ENCODE peak calls at places on chromosomes 12 and 14, in nine cellular contexts. V is amniotic stem cell; U is CD4-positive, CD25-positive, alpha-beta regulatory T cell; A is stimulated activated CD4-positive, alpha-beta T cell treated with anti-CD3 and anti-CD28 coated beads, Interleukin-15, amount 100 ng/mL, for 24 hours; G is RWPE1; E is iPS DF 19.7; Z is WTC11; N is mammary epithelial cell; R is activated T-helper 1 cell treated with anti-CD3 and anti-CD28 coated beads, Interleukin-12 subunit alpha, Interleukin-12 subunit beta, Interleukin-2, Interleukin-4 antibody, amounts not matched to agents 30 ng/mL and 10 ng/mL and 1 ng/mL, durations not matched to agents 14 hours and 24 hours and 36 hours. P is an unnamed sample.

GRCh38 chr12:120402217-120402616 is 33.3 kb upstream of the MSI1 start:
- DNase-seq in V (no peak), U (no peak), A (no peak), G (no peak), E (no peak), Z (peak), N (no peak), R (no peak), P (no peak)

GRCh38 chr14:81303258-81303935 is 82.6 kb upstream of the GTF2A1 start:
- DNase-seq in V (no peak), U (no peak), A (peak), G (no peak), E (no peak), Z (no peak), N (peak), R (peak), P (no peak)

GRCh38 chr12:24848941-24849477 is 99.9 kb downstream of the BCAT1 start:
- DNase-seq in V (no peak), U (no peak), A (no peak), G (no peak), E (no peak), Z (no peak), N (no peak), R (no peak), P (no peak)

GRCh38 chr14:97329701-97330100 is 532.5 kb downstream of the VRK1 start:
- DNase-seq in V (no peak), U (no peak), A (no peak), G (no peak), E (no peak), Z (no peak), N (no peak), R (no peak), P (no peak)

GRCh38 chr14:55381040-55381439 is 30.6 kb downstream of the ATG14 start:
- DNase-seq in V (no peak), U (no peak), A (no peak), G (no peak), E (no peak), Z (no peak), N (no peak), R (no peak), P (no peak)

GRCh38 chr12:76083761-76084276 is 666 bp downstream of the NAP1L1 start:
- DNase-seq in V (peak), U (peak), A (peak), G (peak), E (peak), Z (peak), N (peak), R (peak), P (peak)

GRCh38 chr12:118377891-118378470 is 1.6 kb downstream of the SUDS3 start:
- DNase-seq in V (no peak), U (peak), A (peak), G (peak), E (no peak), Z (peak), N (peak), R (peak), P (peak)

GRCh38 chr12:129762436-129762835 is 141.4 kb downstream of the TMEM132D start:
- DNase-seq in V (no peak), U (no peak), A (no peak), G (no peak), E (no peak), Z (no peak), N (no peak), R (no peak), P (no peak)

GRCh38 chr14:100713720-100714119 is 13.0 kb upstream of the DLK1 start:
- DNase-seq in V (no peak), U (no peak), A (no peak), G (no peak), E (no peak), Z (no peak), N (no peak), R (no peak), P (no peak)

GRCh38 chr12:3288690-3289089 is 202.3 kb upstream of the PRMT8 start:
- DNase-seq in V (no peak), U (no peak), A (no peak), G (no peak), E (no peak), Z (no peak), N (no peak), R (no peak), P (no peak)

GRCh38 chr14:39469094-39469710 is 37.0 kb upstream of the FBXO33 start:
- DNase-seq in V (no peak), U (peak), A (peak), G (no peak), E (peak), Z (peak), N (no peak), R (no peak), P (no peak)

GRCh38 chr14:76696791-76697190 is 64.5 kb upstream of the VASH1 start:
- DNase-seq in V (no peak), U (no peak), A (no peak), G (no peak), E (no peak), Z (no peak), N (peak), R (no peak), P (no peak)

GRCh38 chr12:32051511-32052299 is 54.9 kb upstream of the BICD1 start:
- DNase-seq in V (peak), U (no peak), A (peak), G (peak), E (no peak), Z (no peak), N (peak), R (no peak), P (no peak)

GRCh38 chr12:5260591-5261086 is 171.3 kb upstream of the NTF3 start:
- DNase-seq in V (no peak), U (no peak), A (no peak), G (no peak), E (no peak), Z (no peak), N (no peak), R (no peak), P (no peak)

GRCh38 chr12:22821985-22822384 is 197.0 kb downstream of the ETNK1 start:
- DNase-seq in V (no peak), U (no peak), A (no peak), G (no peak), E (no peak), Z (no peak), N (no peak), R (no peak), P (no peak)

GRCh38 chr12:56188786-56189335 is 422 bp downstream of the SMARCC2 start:
- DNase-seq in V (no peak), U (peak), A (no peak), G (no peak), E (no peak), Z (peak), N (no peak), R (no peak), P (no peak)

P was measured in T-helper 9 cell.